ENCODE peak calls at places on chromosomes 12 and 14, in seven cellular contexts. L is right cardiac atrium; I is neural progenitor cell; F is fibroblast of the conjunctiva; O is fibroblast of pulmonary artery; M is activated T-helper 9 cell treated with anti-CD3 and anti-CD28 coated beads, Interleukin-2, amount 50 U/mL, for 16 hours; D is left cardiac atrium. G is an unnamed sample.

GRCh38 chr12:87233636-87234035 is 795.6 kb downstream of the C12orf50 start:
- DNase-seq in L (no peak), I (no peak), F (no peak), O (peak), M (no peak), D (no peak), G (peak)

GRCh38 chr12:13248956-13249355 is 52.4 kb downstream of the EMP1 start:
- DNase-seq in L (no peak), I (no peak), F (no peak), O (peak), M (no peak), D (no peak), G (no peak)

GRCh38 chr14:100261621-100262020 is 22.7 kb downstream of the YY1 start:
- DNase-seq in L (no peak), I (no peak), F (no peak), O (no peak), M (no peak), D (no peak), G (no peak)

GRCh38 chr14:81772391-81772790 is 238.7 kb upstream of the SEL1L start:
- DNase-seq in L (no peak), I (no peak), F (no peak), O (no peak), M (no peak), D (no peak), G (no peak)

GRCh38 chr12:3032161-3032560 is 45.0 kb upstream of the TSPAN9 start:
- DNase-seq in L (no peak), I (no peak), F (no peak), O (no peak), M (no peak), D (no peak), G (no peak)

GRCh38 chr12:91613223-91613779 is 430.7 kb upstream of the DCN start:
- DNase-seq in L (no peak), I (no peak), F (no peak), O (no peak), M (no peak), D (no peak), G (no peak)

GRCh38 chr12:13170892-13171490 is 25.5 kb upstream of the EMP1 start:
- DNase-seq in L (no peak), I (no peak), F (no peak), O (no peak), M (no peak), D (no peak), G (no peak)

GRCh38 chr14:91654836-91655235 is 77.0 kb downstream of the CATSPERB start:
- DNase-seq in L (no peak), I (no peak), F (no peak), O (no peak), M (no peak), D (no peak), G (no peak)

GRCh38 chr12:42568952-42569916 is 20.3 kb downstream of the PRICKLE1 start:
- DNase-seq in L (no peak), I (peak), F (peak), O (peak), M (no peak), D (no peak), G (peak)

GRCh38 chr12:846376-846775 is 94.0 kb downstream of the WNK1 start:
- DNase-seq in L (no peak), I (no peak), F (no peak), O (no peak), M (no peak), D (no peak), G (no peak)

GRCh38 chr12:31999692-32000091 is 40.5 kb downstream of the RESF1 start:
- DNase-seq in L (no peak), I (no peak), F (no peak), O (no peak), M (no peak), D (no peak), G (no peak)

GRCh38 chr14:31949709-31950108 is 127.4 kb upstream of the ARHGAP5 start:
- DNase-seq in L (no peak), I (no peak), F (no peak), O (no peak), M (no peak), D (no peak), G (no peak)

GRCh38 chr12:123891011-123891410 is 81.6 kb downstream of the CCDC92 start:
- DNase-seq in L (no peak), I (no peak), F (no peak), O (no peak), M (no peak), D (no peak), G (no peak)

GRCh38 chr12:84599539-84599938 is 313.1 kb downstream of the SLC6A15 start:
- DNase-seq in L (no peak), I (no peak), F (no peak), O (peak), M (no peak), D (no peak), G (peak)

GRCh38 chr12:27048822-27049752 is 26.7 kb downstream of the MED21 start:
- DNase-seq in L (no peak), I (no peak), F (peak), O (peak), M (no peak), D (no peak), G (peak)

GRCh38 chr12:124321040-124321481 is 26.2 kb downstream of the RFLNA start:
- DNase-seq in L (peak), I (peak), F (no peak), O (peak), M (peak), D (peak), G (peak)

GRCh38 chr14:70530417-70530816 is 4.4 kb downstream of the ADAM20 start:
- DNase-seq in L (no peak), I (no peak), F (no peak), O (no peak), M (no peak), D (no peak), G (no peak)

GRCh38 chr12:47107446-47107845 is 27.7 kb upstream of the AMIGO2 start:
- DNase-seq in L (no peak), I (no peak), F (no peak), O (no peak), M (no peak), D (no peak), G (no peak)

GRCh38 chr12:79307340-79307739 is 383.4 kb downstream of the PAWR start:
- DNase-seq in L (no peak), I (no peak), F (no peak), O (no peak), M (no peak), D (no peak), G (no peak)

GRCh38 chr12:13834241-13834640 is 147.2 kb downstream of the GRIN2B start:
- DNase-seq in L (no peak), I (no peak), F (no peak), O (no peak), M (no peak), D (no peak), G (no peak)

GRCh38 chr14:90495357-90496276 is 98.8 kb downstream of the CALM1 start:
- DNase-seq in L (peak), I (peak), F (peak), O (peak), M (no peak), D (peak), G (peak)